ENCODE peak calls at places on chromosome 16, in five cellular contexts. U is GM23248, H is heart right ventricle, M is A549, D is MM.1S. P is an unnamed sample.

GRCh38 chr16:83066881-83067280 is 440.1 kb downstream of the CDH13 start:
- DNase-seq in H (no peak), D (no peak), M (no peak), U (no peak), P (no peak)

GRCh38 chr16:84947022-84947421 is 64.3 kb downstream of the ZDHHC7 start:
- DNase-seq in U (no peak), D (no peak), H (no peak), M (no peak), P (no peak)

GRCh38 chr16:78882751-78883150 is 717.8 kb downstream of the MAF start:
- DNase-seq in U (no peak), D (no peak), M (no peak), H (no peak), P (no peak)

GRCh38 chr16:23423496-23424049 is 29.4 kb downstream of the COG7 start:
- DNase-seq in H (peak; percentile 29), D (no peak), U (peak; percentile 88), M (peak; percentile 60), P (no peak)

GRCh38 chr16:52149003-52149402 is 397.9 kb downstream of the TOX3 start:
- DNase-seq in M (no peak), D (no peak), H (no peak), U (no peak), P (no peak)

GRCh38 chr16:64339052-64339770 is 782.7 kb downstream of the CDH11 start:
- DNase-seq in D (no peak), H (no peak), U (peak; percentile 91), M (no peak), P (no peak)

GRCh38 chr16:58243528-58244004 is 45.7 kb upstream of the CSNK2A2 start:
- DNase-seq in H (no peak), M (no peak), U (no peak), D (peak; percentile 77), P (no peak)

GRCh38 chr16:57565461-57565860 is 23.0 kb downstream of the ADGRG5 start:
- DNase-seq in D (no peak), U (no peak), H (no peak), M (no peak), P (no peak)

GRCh38 chr16:19700319-19700781 is 17.7 kb downstream of the KNOP1 start:
- DNase-seq in D (no peak), M (peak; percentile 81), H (no peak), U (peak; percentile 73), P (no peak)

GRCh38 chr16:84836234-84836647 is 16.5 kb downstream of the CRISPLD2 start:
- DNase-seq in U (peak; percentile 100), H (peak; percentile 77), M (no peak), D (no peak), P (no peak)

GRCh38 chr16:70396209-70396904 is 42.5 kb downstream of the ST3GAL2 start:
- DNase-seq in H (no peak), U (peak; percentile 57), M (no peak), D (peak; percentile 19), P (no peak)

GRCh38 chr16:87963400-87963799 is 12.2 kb downstream of the BANP start:
- DNase-seq in H (no peak), M (no peak), D (no peak), U (peak; percentile 97), P (peak; percentile 37)

GRCh38 chr16:8679156-8679555 is 4.7 kb downstream of the ABAT start:
- DNase-seq in H (no peak), M (no peak), U (peak; percentile 9), D (no peak), P (no peak)

GRCh38 chr16:75820672-75821071 is 94.4 kb upstream of the CPHXL start:
- DNase-seq in D (no peak), U (no peak), H (no peak), M (peak; percentile 11), P (no peak)

GRCh38 chr16:55120408-55120807 is 189.7 kb downstream of the IRX5 start:
- DNase-seq in D (no peak), H (no peak), U (peak; percentile 22), M (no peak), P (no peak)

GRCh38 chr16:46844771-46845170 is 13.8 kb upstream of the C16orf87 start:
- DNase-seq in H (no peak), D (no peak), M (no peak), U (no peak), P (no peak)

GRCh38 chr16:51407199-51407598 is 256.1 kb upstream of the SALL1 start:
- DNase-seq in M (no peak), D (no peak), H (no peak), U (no peak), P (no peak)

GRCh38 chr16:27980919-27981670 is 82.4 kb downstream of the GSG1L start:
- DNase-seq in M (no peak), D (no peak), H (no peak), U (no peak), P (no peak)

GRCh38 chr16:55399911-55400310 is 75.9 kb downstream of the IRX6 start:
- DNase-seq in M (no peak), U (peak; percentile 15), D (no peak), H (no peak), P (no peak)

GRCh38 chr16:65118866-65119265 is 3.0 kb downstream of the CDH11 start:
- DNase-seq in U (peak; percentile 27), D (no peak), H (no peak), M (no peak), P (no peak)

GRCh38 chr16:55323637-55324490 is at the start of gene IRX6:
- DNase-seq in U (peak; percentile 53), M (peak; percentile 14), H (peak; percentile 68), D (no peak), P (no peak)

GRCh38 chr16:14501331-14502255 is 128.5 kb downstream of the PARN start:
- DNase-seq in D (peak; percentile 74), U (peak; percentile 96), H (peak; percentile 83), M (peak; percentile 78), P (no peak)

GRCh38 chr16:27127293-27127692 is 60.6 kb downstream of the C16orf82 start:
- DNase-seq in D (no peak), H (no peak), U (peak; percentile 69), M (no peak), P (no peak)

GRCh38 chr16:66639091-66639885 is 34.8 kb downstream of the CMTM3 start:
- DNase-seq in U (peak; percentile 40), D (no peak), M (no peak), H (no peak), P (no peak)

GRCh38 chr16:73464834-73465233 is 416.9 kb upstream of the ZFHX3 start:
- DNase-seq in U (no peak), M (no peak), D (no peak), H (no peak), P (no peak)

GRCh38 chr16:29030086-29030840 is 45.4 kb downstream of the LAT start:
- DNase-seq in U (no peak), H (no peak), D (no peak), M (no peak), P (no peak)

GRCh38 chr16:70399951-70400350 is 38.9 kb downstream of the ST3GAL2 start:
- DNase-seq in U (no peak), M (no peak), H (no peak), D (no peak), P (no peak)

GRCh38 chr16:75402821-75403475 is 30.4 kb downstream of the CFDP1 start:
- DNase-seq in M (peak; percentile 33), U (peak; percentile 75), D (no peak), H (no peak), P (no peak)

GRCh38 chr16:1958715-1959268 is 546 bp upstream of the NDUFB10 start:
- DNase-seq in M (no peak), U (no peak), H (no peak), D (peak; percentile 2), P (no peak)

GRCh38 chr16:22117666-22118065 is 25.3 kb downstream of the VWA3A start:
- DNase-seq in M (no peak), U (no peak), D (no peak), H (no peak), P (no peak)

GRCh38 chr16:24977673-24978065 is 37.5 kb downstream of the ARHGAP17 start:
- DNase-seq in H (no peak), M (no peak), U (peak; percentile 81), D (no peak), P (no peak)

GRCh38 chr16:24976971-24977672 is 38.0 kb downstream of the ARHGAP17 start:
- DNase-seq in H (no peak), D (no peak), U (no peak), M (no peak), P (no peak)

GRCh38 chr16:24976061-24976779 is 38.9 kb downstream of the ARHGAP17 start:
- DNase-seq in M (no peak), H (no peak), U (no peak), D (no peak), P (no peak)

GRCh38 chr16:24980077-24980793 is 34.9 kb downstream of the ARHGAP17 start:
- DNase-seq in H (no peak), D (no peak), M (no peak), U (peak; percentile 29), P (no peak)

DNA sequence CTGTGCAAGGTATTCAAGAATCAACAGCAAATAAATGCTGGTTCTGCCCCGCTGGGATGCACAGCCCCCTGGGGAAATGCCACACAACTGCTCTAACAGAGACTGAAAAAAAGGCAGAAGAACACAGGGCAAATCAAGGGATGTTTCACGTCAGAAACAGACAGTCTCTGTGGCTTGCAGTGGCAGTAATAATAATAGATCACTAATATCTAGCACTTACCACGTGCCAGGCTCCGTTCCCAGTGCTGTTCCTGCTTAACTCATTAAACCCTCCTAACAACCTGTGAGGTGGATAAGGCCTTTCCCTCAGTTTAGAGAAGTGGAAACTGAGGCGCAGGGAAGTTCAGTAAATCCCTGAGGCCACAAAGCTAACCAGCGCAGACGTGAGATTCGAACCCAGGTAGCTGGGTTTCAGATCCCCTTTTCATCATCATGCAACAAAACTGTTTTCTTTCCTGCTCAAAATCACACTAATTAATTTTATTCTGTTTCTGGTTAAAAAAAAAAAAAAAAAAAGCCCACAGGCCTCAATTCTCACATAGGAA is 36.7 kb downstream of the ARHGAP17 start:
- DNase-seq in D (no peak), U (peak; percentile 16), M (no peak), H (no peak), P (no peak)
- H3K4me3 ChIP-seq in D (no peak overlapping the region), U (no peak overlapping the region), M (no peak overlapping the region), H (no peak overlapping the region), P (no peak overlapping the region)

DNA sequence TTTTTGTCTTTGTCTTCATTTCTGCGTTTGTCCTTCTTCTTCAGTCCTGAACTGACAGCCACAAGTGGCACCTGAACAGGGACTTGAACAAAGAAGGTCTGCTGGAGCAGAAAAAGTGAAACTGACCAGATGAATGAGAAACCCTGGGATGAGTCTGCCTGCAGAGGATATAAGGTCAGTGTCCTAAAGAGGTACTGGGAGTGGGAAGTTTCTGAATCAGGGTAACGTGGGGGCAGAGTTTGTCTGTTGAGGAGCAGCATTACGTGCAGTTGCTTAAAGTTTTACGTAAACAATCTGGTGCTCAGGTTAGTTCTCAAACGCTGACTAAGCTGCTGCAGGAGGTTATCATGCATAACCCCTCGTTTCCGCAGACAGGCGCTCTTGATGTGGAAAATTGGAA is 2057.6 kb downstream of the TP53TG3F start:
- DNase-seq in M (no peak), H (no peak), U (no peak), D (no peak), P (no peak)
- H3K9me3 ChIP-seq in M (no peaks in the 10 kb centered on the region), H (peaks cover 37% of the 10 kb centered on the region), U (no peaks in the 10 kb centered on the region), D (no peaks in the 10 kb centered on the region), P (peaks cover 4% of the 10 kb centered on the region)

GRCh38 chr16:86199182-86199581 is 300.2 kb downstream of the IRF8 start:
- DNase-seq in H (no peak), M (no peak), U (no peak), D (no peak), P (no peak)
- H3K4me3 ChIP-seq in H (no peak overlapping the region), M (no peak overlapping the region), U (no peak overlapping the region), D (no peak overlapping the region), P (no peak overlapping the region)

DNA sequence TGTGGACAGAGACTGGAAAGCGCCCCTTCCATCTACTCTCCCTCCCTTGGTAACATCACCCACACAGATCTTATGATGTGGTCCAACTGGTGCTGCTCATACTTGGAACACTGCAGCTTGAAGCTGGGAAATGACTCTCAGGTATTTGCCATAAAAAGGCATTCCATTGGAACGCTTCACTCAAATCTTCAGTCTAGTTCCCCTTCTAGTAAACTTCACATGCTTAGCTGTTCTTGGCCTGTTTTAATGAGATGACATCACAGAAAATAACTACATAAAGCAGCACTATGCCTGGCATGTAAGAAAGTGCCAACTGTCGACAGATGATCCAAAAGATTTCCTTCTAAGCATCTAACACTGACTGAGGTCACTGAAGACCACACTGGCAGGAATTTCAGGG is 9.3 kb downstream of the ZNF263 start:
- DNase-seq in U (peak; percentile 74), M (no peak), H (no peak), D (no peak), P (no peak)
- H3K9me3 ChIP-seq in U (no peaks in the 10 kb centered on the region), M (peaks cover 95% of the 10 kb centered on the region), H (peaks cover 100% of the 10 kb centered on the region), D (no peaks in the 10 kb centered on the region), P (peaks cover 55% of the 10 kb centered on the region)